ENCODE peak calls at places on chromosomes 6 and 20, in nine cellular contexts. H, Q, M, W, C, L, G, S and Y are unnamed samples. For H3K27me3 and H3K4me1, the result is how much of the 10 kb centered on the place peaks cover.

GRCh38 chr6:124056884-124057283 is 253.2 kb downstream of the NKAIN2 start:
- DNase-seq in G (no peak), Q (no peak), M (no peak), S (no peak), W (no peak), H (no peak), C (no peak), L (no peak), Y (no peak)

GRCh38 chr6:167470101-167470835 is 145.4 kb downstream of the TTLL2 start:
- DNase-seq in W (no peak), H (no peak), Q (no peak), L (no peak), G (no peak), S (no peak), M (no peak), C (no peak), Y (no peak)

GRCh38 chr6:161817881-161818280 is 544.0 kb upstream of the AGPAT4 start:
- DNase-seq in M (no peak), S (no peak), W (no peak), L (no peak), G (no peak), C (no peak), Q (no peak), H (no peak), Y (no peak)

GRCh38 chr20:22341508-22341907 is 242.9 kb downstream of the FOXA2 start:
- DNase-seq in Q (no peak), C (no peak), L (no peak), M (no peak), W (no peak), H (no peak), G (no peak), S (no peak), Y (no peak)

GRCh38 chr20:20148774-20149173 is 96.4 kb downstream of the CFAP61 start:
- DNase-seq in G (no peak), M (no peak), C (no peak), H (no peak), Q (no peak), W (no peak), S (no peak), L (no peak), Y (no peak)

GRCh38 chr6:30515967-30516753 is 26.9 kb downstream of the HLA-E start:
- DNase-seq in G (peak), L (peak), S (peak), Q (peak), C (peak), H (peak), W (peak), M (peak), Y (peak)

GRCh38 chr20:5170341-5170740 is 43.5 kb downstream of the CDS2 start:
- DNase-seq in L (no peak), S (no peak), G (no peak), Q (no peak), W (no peak), M (no peak), C (no peak), H (no peak), Y (no peak)

GRCh38 chr20:17558154-17558940 is 11.5 kb upstream of the DSTN start:
- DNase-seq in S (no peak), C (peak), L (no peak), W (peak), M (peak), Q (no peak), G (no peak), H (no peak), Y (peak)

GRCh38 chr20:36167826-36168634 is 13.5 kb downstream of the EPB41L1 start:
- DNase-seq in H (no peak), L (no peak), Q (no peak), G (no peak), S (no peak), C (no peak), M (peak), W (no peak), Y (no peak)

GRCh38 chr20:25315418-25316210 is 67.7 kb downstream of the PYGB start:
- DNase-seq in Q (no peak), H (no peak), W (no peak), L (peak), C (peak), M (peak), S (no peak), G (no peak), Y (peak)

GRCh38 chr6:157669747-157670216 is 153.3 kb upstream of the SNX9 start:
- DNase-seq in Q (peak), S (no peak), C (peak), G (no peak), H (peak), L (peak), W (peak), M (peak), Y (peak)

GRCh38 chr20:35151739-35152138 is 4.6 kb upstream of the EDEM2 start:
- DNase-seq in H (no peak), S (no peak), L (no peak), W (no peak), M (peak), G (no peak), Q (no peak), C (no peak), Y (no peak)

GRCh38 chr6:149963212-149963461 is 606 bp upstream of the ULBP1 start:
- DNase-seq in W (no peak), Q (no peak), M (peak), L (no peak), H (no peak), C (no peak), G (no peak), S (no peak), Y (no peak)
- H3K27me3 ChIP-seq in W (under half), Q (under half), M (under half), L (half or more), H (half or more), C (under half), G (under half), S (half or more), Y (half or more)

DNA sequence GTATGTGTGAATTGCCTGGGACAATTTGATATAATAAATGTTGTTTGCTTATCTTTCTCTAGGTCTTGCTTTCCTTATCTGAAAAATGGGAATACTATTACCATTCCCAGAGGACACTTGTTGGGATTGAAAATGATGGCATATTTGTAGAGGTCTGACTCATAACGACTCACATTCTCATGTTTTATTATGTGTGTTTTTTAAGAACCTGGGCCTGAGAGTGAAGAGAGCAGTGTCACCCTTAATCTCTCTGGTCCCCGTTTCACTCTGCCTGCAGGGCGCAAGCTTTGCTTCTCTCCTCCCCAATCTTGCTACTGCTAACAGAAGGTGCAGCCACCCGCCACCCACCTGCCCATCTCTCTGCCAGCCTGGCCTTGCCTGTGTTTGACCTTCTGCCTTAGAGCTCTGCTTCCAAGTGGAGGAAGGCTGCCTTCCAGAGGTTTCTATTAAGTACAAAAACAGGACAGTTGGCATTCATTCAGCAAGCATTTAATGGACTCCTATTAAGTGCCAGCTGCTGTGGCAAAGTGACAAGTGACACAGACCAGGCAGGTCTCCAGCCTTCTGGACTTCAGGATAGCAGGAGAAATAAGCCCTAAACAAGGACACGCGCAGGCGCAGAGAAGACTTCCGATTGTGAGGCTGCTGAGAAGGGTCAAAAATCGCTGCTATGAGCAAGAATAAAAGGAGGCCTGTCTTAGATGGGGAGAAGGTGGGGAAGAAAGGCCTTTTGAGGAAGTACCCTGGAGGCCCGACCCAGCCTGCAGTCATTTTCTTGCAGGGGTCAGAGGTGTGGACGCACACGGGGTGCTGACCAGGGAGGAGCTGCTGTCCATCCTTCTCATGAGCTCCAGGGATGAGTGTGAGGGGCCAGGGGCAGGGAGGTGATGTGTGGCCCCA is 112.5 kb downstream of the JPH2 start:
- DNase-seq in C (peak), W (no peak), G (no peak), Q (no peak), S (no peak), M (peak), L (peak), H (peak), Y (peak)
- H3K4me1 ChIP-seq in C (under half), W (under half), G (under half), Q (under half), S (under half), M (under half), L (under half), H (under half), Y (under half)

GRCh38 chr20:41140226-41141133 is 3.1 kb downstream of the PLCG1 start:
- DNase-seq in W (no peak), H (no peak), C (no peak), Q (no peak), L (peak), M (no peak), S (no peak), G (no peak), Y (peak)
- H3K27me3 ChIP-seq in W (under half), H (under half), C (under half), Q (under half), L (under half), M (under half), S (under half), G (under half), Y (under half)

GRCh38 chr6:143539106-143539505 is 27.6 kb upstream of the FUCA2 start:
- DNase-seq in M (no peak), C (no peak), G (no peak), Q (no peak), S (no peak), H (no peak), L (no peak), W (no peak), Y (no peak)

GRCh38 chr6:143539723-143540122 is 28.2 kb upstream of the FUCA2 start:
- DNase-seq in S (no peak), M (no peak), L (no peak), H (no peak), G (no peak), W (no peak), C (no peak), Q (no peak), Y (no peak)

GRCh38 chr6:143536866-143537691 is 25.6 kb upstream of the FUCA2 start:
- DNase-seq in Q (peak), M (peak), G (peak), C (peak), W (peak), H (peak), S (peak), L (peak), Y (peak)

GRCh38 chr6:143540192-143540591 is 28.7 kb upstream of the FUCA2 start:
- DNase-seq in S (no peak), H (no peak), C (no peak), Q (no peak), G (no peak), L (no peak), M (no peak), W (no peak), Y (no peak)

DNA sequence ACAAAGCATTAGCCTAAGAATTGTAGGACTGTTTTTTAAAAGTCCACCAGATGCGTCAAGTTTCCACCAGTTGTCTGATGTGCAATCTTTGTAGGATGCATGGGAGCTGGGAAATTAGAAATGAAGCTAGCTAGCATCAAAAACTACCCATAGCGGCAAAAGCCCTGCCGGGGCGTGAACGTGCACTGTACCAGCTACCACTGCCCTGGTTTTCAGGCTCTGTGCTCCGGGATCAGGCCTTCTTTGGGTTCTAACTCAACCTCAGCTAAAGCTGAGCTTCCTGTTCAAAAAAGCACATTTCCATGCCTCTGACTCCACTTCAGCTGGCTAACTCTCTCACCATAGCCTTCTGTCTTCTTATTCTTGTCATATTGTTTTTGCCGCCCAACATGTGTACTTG is 26.9 kb upstream of the FUCA2 start:
- DNase-seq in G (no peak), M (no peak), H (no peak), L (no peak), Q (no peak), S (no peak), C (no peak), W (no peak), Y (no peak)
- H3K4me1 ChIP-seq in G (under half), M (under half), H (under half), L (under half), Q (under half), S (under half), C (half or more), W (under half), Y (under half)

DNA sequence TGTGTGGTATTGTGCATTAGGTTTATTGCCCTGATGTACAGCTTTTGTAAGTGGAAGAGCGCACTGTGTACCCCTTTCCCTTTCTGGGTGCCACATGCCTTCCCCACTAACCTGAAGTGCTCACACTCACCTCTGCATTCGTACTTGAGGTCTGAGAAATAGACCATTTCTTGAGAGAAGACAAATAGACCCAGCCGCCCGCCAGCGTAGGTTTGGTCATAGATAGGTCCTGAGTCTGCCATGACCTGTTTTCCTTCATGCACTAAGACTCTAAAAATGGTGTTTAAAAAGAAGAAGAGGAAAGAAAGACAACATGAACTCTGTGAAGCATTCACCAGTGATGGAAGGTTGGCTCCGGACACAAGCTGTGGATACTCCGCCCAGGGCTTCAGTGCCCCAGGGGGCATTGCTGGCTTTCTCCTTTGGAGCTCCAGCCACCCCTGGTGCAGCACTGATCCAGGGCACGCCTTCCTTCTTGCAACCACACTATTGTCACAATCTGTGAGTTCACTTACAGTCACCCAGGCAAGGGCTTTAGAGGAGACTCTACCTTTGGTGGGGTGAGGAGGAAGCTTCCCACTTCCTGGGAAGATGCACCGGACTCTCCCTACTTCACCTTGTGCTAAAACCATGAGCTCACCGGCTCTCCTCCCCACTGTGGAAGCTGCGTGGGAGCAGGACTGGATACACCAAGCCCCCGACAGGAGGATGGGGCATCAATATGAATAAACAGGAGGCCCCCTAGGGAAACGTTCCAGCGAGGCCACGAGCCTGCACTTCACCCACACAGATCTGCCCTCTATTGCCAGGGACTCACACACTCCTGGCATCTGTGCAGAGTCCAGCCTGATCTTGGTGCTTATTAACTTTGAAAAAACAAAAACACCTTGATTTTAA is 33.3 kb downstream of the THBS2 start:
- DNase-seq in M (no peak), G (no peak), L (no peak), Q (no peak), W (no peak), S (no peak), C (no peak), H (no peak), Y (no peak)
- H3K27me3 ChIP-seq in M (under half), G (under half), L (under half), Q (under half), W (under half), S (under half), C (under half), H (under half), Y (under half)

GRCh38 chr6:42889815-42890214 is 10.4 kb downstream of the RPL7L1 start:
- DNase-seq in L (no peak), C (no peak), Q (peak), M (no peak), S (no peak), W (no peak), G (no peak), H (no peak), Y (no peak)
- H3K4me1 ChIP-seq in L (under half), C (under half), Q (under half), M (under half), S (under half), W (under half), G (under half), H (under half), Y (under half)

GRCh38 chr6:79173378-79173777 is 61.1 kb downstream of the HMGN3 start:
- DNase-seq in S (no peak), M (no peak), G (no peak), Q (no peak), L (no peak), W (no peak), H (no peak), C (no peak), Y (no peak)

GRCh38 chr6:79168695-79168980 is 65.8 kb downstream of the HMGN3 start:
- DNase-seq in S (no peak), H (no peak), G (no peak), Q (no peak), W (no peak), M (peak), L (no peak), C (no peak), Y (no peak)

GRCh38 chr6:79167931-79168694 is 66.4 kb downstream of the HMGN3 start:
- DNase-seq in Q (no peak), W (no peak), L (no peak), S (no peak), M (peak), C (no peak), G (no peak), H (no peak), Y (no peak)

GRCh38 chr6:79170915-79171314 is 63.6 kb downstream of the HMGN3 start:
- DNase-seq in Q (no peak), G (no peak), M (no peak), W (no peak), L (no peak), C (no peak), H (no peak), S (no peak), Y (no peak)

GRCh38 chr6:79170431-79170830 is 64.1 kb downstream of the HMGN3 start:
- DNase-seq in G (no peak), W (no peak), L (no peak), C (no peak), H (no peak), S (no peak), M (no peak), Q (no peak), Y (no peak)
- H3K27me3 ChIP-seq in G (under half), W (under half), L (under half), C (under half), H (under half), S (under half), M (under half), Q (under half), Y (under half)

GRCh38 chr20:48295966-48296421 is 510.7 kb upstream of the SULF2 start:
- DNase-seq in G (no peak), L (no peak), S (peak), C (no peak), H (peak), Q (no peak), W (peak), M (peak), Y (no peak)

GRCh38 chr20:48295445-48295903 is 510.2 kb upstream of the SULF2 start:
- DNase-seq in C (no peak), L (no peak), G (no peak), M (peak), Q (no peak), W (peak), H (peak), S (peak), Y (no peak)

GRCh38 chr20:48294942-48295341 is 509.7 kb upstream of the SULF2 start:
- DNase-seq in Q (no peak), C (no peak), H (peak), L (no peak), S (peak), W (no peak), M (peak), G (no peak), Y (no peak)

GRCh38 chr20:48294196-48294595 is 508.9 kb upstream of the SULF2 start:
- DNase-seq in S (no peak), M (peak), C (no peak), Q (no peak), G (no peak), L (no peak), H (no peak), W (no peak), Y (no peak)

GRCh38 chr20:48292806-48293205 is 507.5 kb upstream of the SULF2 start:
- DNase-seq in M (no peak), L (no peak), Q (no peak), W (no peak), C (no peak), G (no peak), S (peak), H (no peak), Y (no peak)
- H3K4me1 ChIP-seq in M (under half), L (under half), Q (under half), W (under half), C (under half), G (under half), S (under half), H (under half), Y (under half)

DNA sequence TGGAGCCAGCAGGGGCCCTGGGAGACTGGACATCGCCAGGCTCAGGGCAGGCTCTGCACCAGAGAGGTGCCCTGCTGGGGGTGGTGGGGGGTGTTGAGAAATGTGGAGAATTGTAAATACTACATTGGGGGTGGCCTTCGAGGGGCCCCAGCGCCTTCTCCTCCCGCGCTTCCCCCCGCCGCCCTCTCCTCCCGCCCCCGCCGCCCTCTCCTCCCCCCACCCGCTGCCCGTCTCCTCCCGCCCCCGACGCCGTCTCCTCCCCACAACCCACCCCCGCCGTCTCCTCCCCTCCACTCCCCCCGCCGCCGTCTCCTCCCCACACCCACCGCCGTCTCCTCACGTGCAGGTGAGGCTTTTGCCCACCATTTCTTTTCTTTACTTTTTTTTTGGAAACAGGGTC is 1.4 kb upstream of the SRMS start:
- DNase-seq in H (no peak), W (no peak), G (no peak), L (no peak), Q (no peak), M (no peak), C (no peak), S (no peak), Y (no peak)
- H3K27me3 ChIP-seq in H (under half), W (under half), G (under half), L (under half), Q (under half), M (under half), C (under half), S (under half), Y (under half)